ENCODE peak calls at places on chromosomes 3 and 15, in nine cellular contexts. E is uterus, L is neuronal stem cell, Q is GM23248, X is prostate gland, G is substantia nigra, D is A673, S is heart left ventricle, H is stomach. K is an unnamed sample.

GRCh38 chr3:185582236-185582635 is 3.9 kb upstream of the SENP2 start:
- DNase-seq in E (no peak), L (no peak), Q (no peak), X (no peak), G (no peak), D (no peak), S (no peak), H (no peak), K (no peak)

GRCh38 chr3:107251819-107252218 is 125.4 kb upstream of the CCDC54 start:
- DNase-seq in E (no peak), L (no peak), Q (no peak), X (no peak), G (no peak), D (no peak), S (no peak), H (no peak), K (no peak)

GRCh38 chr3:104080228-104080627 is 1286.5 kb upstream of the ALCAM start:
- DNase-seq in E (no peak), L (no peak), Q (no peak), X (no peak), G (no peak), D (no peak), S (no peak), H (no peak), K (no peak)

GRCh38 chr3:167394003-167394402 is 13.9 kb upstream of the ZBBX start:
- DNase-seq in E (no peak), L (no peak), Q (no peak), X (no peak), G (no peak), D (no peak), S (no peak), H (no peak), K (no peak)

GRCh38 chr3:45330500-45331295 is 57.7 kb upstream of the LARS2 start:
- DNase-seq in E (no peak), L (no peak), Q (no peak), X (no peak), G (no peak), D (no peak), S (no peak), H (no peak), K (no peak)

GRCh38 chr15:28273468-28273867 is 48.5 kb downstream of the HERC2 start:
- DNase-seq in E (no peak), L (peak), Q (no peak), X (no peak), G (peak), D (no peak), S (no peak), H (no peak), K (no peak)

GRCh38 chr3:112445839-112446238 is 53.4 kb downstream of the BTLA start:
- DNase-seq in E (no peak), L (no peak), Q (no peak), X (no peak), G (no peak), D (no peak), S (no peak), H (no peak), K (no peak)

GRCh38 chr15:71109130-71109529 is 6.1 kb upstream of the THSD4 start:
- DNase-seq in E (no peak), L (no peak), Q (peak), X (no peak), G (no peak), D (no peak), S (no peak), H (no peak), K (no peak)

GRCh38 chr15:52441846-52442245 is 86.8 kb downstream of the MYO5A start:
- DNase-seq in E (no peak), L (no peak), Q (peak), X (no peak), G (no peak), D (no peak), S (no peak), H (no peak), K (no peak)

GRCh38 chr3:148591525-148591924 is 106.2 kb upstream of the AGTR1 start:
- DNase-seq in E (no peak), L (no peak), Q (no peak), X (no peak), G (no peak), D (no peak), S (no peak), H (no peak), K (no peak)
- H3K27ac ChIP-seq in E (no peak), L (no peak), Q (no peak), X (no peak), G (no peak), D (no peak), S (no peak), H (no peak), K (no peak)

GRCh38 chr3:62888778-62889177 is 13.6 kb upstream of the CADPS start:
- DNase-seq in E (no peak), L (no peak), Q (no peak), X (no peak), G (no peak), D (no peak), S (no peak), H (no peak), K (no peak)

GRCh38 chr3:62888180-62888579 is 13.0 kb upstream of the CADPS start:
- DNase-seq in E (no peak), L (no peak), Q (no peak), X (no peak), G (no peak), D (no peak), S (no peak), H (no peak), K (no peak)

GRCh38 chr3:62892951-62893350 is 17.7 kb upstream of the CADPS start:
- DNase-seq in E (no peak), L (no peak), Q (no peak), X (no peak), G (no peak), D (no peak), S (no peak), H (no peak), K (no peak)

GRCh38 chr3:62892045-62892444 is 16.8 kb upstream of the CADPS start:
- DNase-seq in E (no peak), L (no peak), Q (no peak), X (no peak), G (no peak), D (no peak), S (no peak), H (no peak), K (no peak)
- H3K27ac ChIP-seq in E (no peak), L (no peak), Q (no peak), X (no peak), G (no peak), D (no peak), S (no peak), H (no peak), K (no peak)

GRCh38 chr3:194364652-194365434 is 4.7 kb downstream of the LRRC15 start:
- DNase-seq in E (no peak), L (no peak), Q (peak), X (no peak), G (peak), D (peak), S (no peak), H (no peak), K (no peak)
- H3K27ac ChIP-seq in E (no peak), L (no peak), Q (peak), X (no peak), G (no peak), D (no peak), S (no peak), H (no peak), K (no peak)

GRCh38 chr3:149536429-149536828 is 61.9 kb downstream of the TM4SF4 start:
- DNase-seq in E (peak), L (peak), Q (peak), X (no peak), G (peak), D (no peak), S (peak), H (no peak), K (peak)

GRCh38 chr3:149542375-149543312 is 68.1 kb downstream of the TM4SF4 start:
- DNase-seq in E (no peak), L (no peak), Q (peak), X (no peak), G (no peak), D (peak), S (no peak), H (no peak), K (no peak)

GRCh38 chr3:149539491-149539890 is 65.0 kb downstream of the TM4SF4 start:
- DNase-seq in E (no peak), L (no peak), Q (no peak), X (no peak), G (no peak), D (no peak), S (no peak), H (no peak), K (no peak)

GRCh38 chr3:149538371-149538770 is 63.9 kb downstream of the TM4SF4 start:
- DNase-seq in E (no peak), L (no peak), Q (no peak), X (no peak), G (no peak), D (no peak), S (no peak), H (no peak), K (no peak)

GRCh38 chr3:149541091-149541491 is 66.6 kb downstream of the TM4SF4 start:
- DNase-seq in E (no peak), L (no peak), Q (peak), X (no peak), G (no peak), D (no peak), S (no peak), H (no peak), K (no peak)
- H3K27ac ChIP-seq in E (no peak), L (no peak), Q (peak), X (no peak), G (no peak), D (no peak), S (peak), H (no peak), K (peak)

GRCh38 chr3:25471081-25471768 is 43.2 kb downstream of the RARB start:
- DNase-seq in E (no peak), L (no peak), Q (no peak), X (no peak), G (no peak), D (peak), S (peak), H (no peak), K (no peak)

GRCh38 chr3:25472153-25472552 is 44.1 kb downstream of the RARB start:
- DNase-seq in E (no peak), L (no peak), Q (no peak), X (no peak), G (no peak), D (no peak), S (no peak), H (no peak), K (no peak)

GRCh38 chr3:25468866-25469319 is 40.8 kb downstream of the RARB start:
- DNase-seq in E (peak), L (no peak), Q (peak), X (peak), G (no peak), D (no peak), S (peak), H (no peak), K (peak)

GRCh38 chr3:25472747-25473146 is 44.7 kb downstream of the RARB start:
- DNase-seq in E (no peak), L (no peak), Q (no peak), X (no peak), G (no peak), D (peak), S (no peak), H (no peak), K (no peak)

DNA sequence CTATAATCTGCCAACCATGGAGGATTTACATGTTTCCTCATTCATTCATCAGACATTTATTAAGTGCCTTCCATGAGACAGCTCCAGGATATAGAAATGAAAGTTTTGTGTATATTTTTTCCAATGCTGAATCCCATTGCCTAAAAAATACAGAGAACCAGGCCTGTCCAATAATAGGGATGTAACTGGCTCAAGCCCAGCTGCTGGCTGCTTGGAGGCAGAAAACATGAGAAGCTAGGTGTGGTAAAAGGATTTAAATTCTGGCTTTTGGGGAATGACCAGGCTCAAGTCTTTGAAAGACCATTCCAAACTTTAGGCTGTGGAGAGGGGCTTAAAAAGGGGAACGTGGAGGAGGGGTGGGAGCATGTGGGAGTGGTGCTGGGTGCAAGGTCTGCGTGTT is 41.5 kb downstream of the RARB start:
- DNase-seq in E (peak), L (no peak), Q (no peak), X (no peak), G (no peak), D (no peak), S (peak), H (no peak), K (peak)
- H3K27ac ChIP-seq in E (no peak), L (no peak), Q (no peak), X (peak), G (no peak), D (no peak), S (peak), H (no peak), K (peak)

GRCh38 chr15:62786123-62786825 is 256.3 kb upstream of the TPM1 start:
- DNase-seq in E (no peak), L (no peak), Q (no peak), X (no peak), G (no peak), D (no peak), S (no peak), H (no peak), K (no peak)

GRCh38 chr15:62783303-62783957 is 259.1 kb upstream of the TPM1 start:
- DNase-seq in E (no peak), L (no peak), Q (peak), X (no peak), G (no peak), D (no peak), S (no peak), H (no peak), K (no peak)

GRCh38 chr15:62782100-62782791 is 260.3 kb upstream of the TPM1 start:
- DNase-seq in E (peak), L (peak), Q (peak), X (peak), G (peak), D (peak), S (peak), H (peak), K (peak)

GRCh38 chr15:62781081-62781497 is 261.5 kb upstream of the TPM1 start:
- DNase-seq in E (no peak), L (no peak), Q (no peak), X (no peak), G (no peak), D (no peak), S (peak), H (no peak), K (no peak)

DNA sequence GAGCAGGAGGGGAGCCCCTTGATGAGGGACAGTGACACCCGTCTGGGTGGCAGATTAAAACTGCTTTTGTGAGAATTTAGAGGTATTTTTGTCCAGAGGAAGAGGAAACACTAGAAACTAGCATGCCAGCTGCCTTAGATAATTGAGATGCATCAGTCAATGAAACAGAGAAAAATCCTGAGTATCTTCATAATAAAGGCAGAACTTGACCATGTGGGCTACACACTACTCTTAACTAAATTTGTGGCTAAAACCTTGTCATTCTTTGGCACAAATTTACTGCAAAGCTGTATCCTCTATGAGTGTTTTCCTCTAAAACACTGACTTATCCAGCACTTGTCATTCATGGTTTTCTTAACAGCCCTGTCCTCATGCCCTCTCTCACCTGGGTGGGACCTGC is 259.7 kb upstream of the TPM1 start:
- DNase-seq in E (no peak), L (no peak), Q (peak), X (no peak), G (no peak), D (no peak), S (no peak), H (no peak), K (no peak)
- H3K27ac ChIP-seq in E (no peak), L (no peak), Q (no peak), X (no peak), G (no peak), D (no peak), S (peak), H (peak), K (peak)

DNA sequence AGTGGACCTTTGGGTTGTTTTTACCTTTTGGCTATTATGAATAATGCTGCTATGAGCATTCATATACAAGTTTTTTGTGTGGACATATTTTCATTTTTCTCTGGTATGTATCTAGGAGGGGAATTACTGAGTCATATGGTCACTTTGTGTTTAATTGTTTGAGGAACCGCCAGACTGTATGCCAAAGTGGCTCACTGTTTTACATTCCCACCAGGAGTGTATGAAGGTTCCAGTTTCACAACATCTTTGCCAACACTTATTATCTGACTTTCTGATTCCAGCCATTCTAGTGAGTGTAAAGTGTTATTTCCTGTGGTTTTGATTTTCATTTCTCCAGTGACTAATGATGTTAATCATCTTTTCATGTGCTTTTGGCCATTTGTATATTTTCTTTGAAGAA is 51.8 kb downstream of the CMTM7 start:
- DNase-seq in E (no peak), L (no peak), Q (peak), X (no peak), G (no peak), D (no peak), S (no peak), H (no peak), K (no peak)
- H3K27ac ChIP-seq in E (no peak), L (no peak), Q (peak), X (no peak), G (no peak), D (no peak), S (no peak), H (no peak), K (no peak)

GRCh38 chr15:81242778-81243177 is 46.1 kb downstream of the IL16 start:
- DNase-seq in E (no peak), L (no peak), Q (no peak), X (no peak), G (no peak), D (no peak), S (no peak), H (no peak), K (no peak)
- H3K27ac ChIP-seq in E (no peak), L (no peak), Q (no peak), X (no peak), G (no peak), D (no peak), S (no peak), H (no peak), K (no peak)

GRCh38 chr3:170869645-170870593 is at the start of gene RPL22L1:
- DNase-seq in E (peak), L (peak), Q (peak), X (peak), G (no peak), D (peak), S (peak), H (peak), K (peak)

GRCh38 chr3:170869240-170869592 is 779 bp downstream of the RPL22L1 start:
- DNase-seq in E (no peak), L (no peak), Q (no peak), X (no peak), G (no peak), D (peak), S (no peak), H (no peak), K (no peak)

GRCh38 chr3:170867143-170867542 is 2.9 kb downstream of the RPL22L1 start:
- DNase-seq in E (no peak), L (no peak), Q (peak), X (no peak), G (no peak), D (no peak), S (no peak), H (no peak), K (no peak)

GRCh38 chr3:170867552-170867951 is 2.4 kb downstream of the RPL22L1 start:
- DNase-seq in E (no peak), L (no peak), Q (no peak), X (peak), G (no peak), D (no peak), S (no peak), H (no peak), K (no peak)

DNA sequence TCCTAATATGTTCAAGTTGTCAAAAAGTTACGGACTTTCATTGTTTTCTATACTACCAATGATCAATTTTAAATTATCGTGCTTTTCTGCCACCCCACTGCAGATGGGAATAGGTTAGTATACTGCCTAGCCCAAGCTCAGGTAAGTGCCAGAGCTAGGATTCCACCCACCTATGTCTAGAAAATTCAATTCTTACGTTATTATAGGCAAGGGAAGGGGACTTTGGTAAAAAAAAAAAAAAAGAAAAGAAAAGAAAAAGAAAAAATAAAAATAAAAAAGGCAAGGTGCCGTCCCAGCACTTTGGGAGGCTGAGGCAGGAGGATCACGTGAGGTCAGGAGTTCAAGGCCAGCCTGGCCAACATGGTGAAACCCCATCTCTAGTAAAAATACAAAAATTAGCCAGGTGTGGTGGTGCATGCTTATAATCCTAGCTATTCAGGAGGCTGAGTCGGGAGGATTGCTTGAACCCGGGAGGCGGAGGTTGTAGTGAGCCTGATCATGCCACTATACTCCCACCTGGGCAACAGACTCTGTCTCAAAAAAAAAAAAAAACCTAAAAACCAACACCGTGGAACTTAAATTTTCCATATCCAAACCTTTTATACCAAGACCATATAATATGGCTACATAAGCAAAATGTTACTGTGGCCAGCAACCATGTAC is 1.3 kb downstream of the RPL22L1 start:
- DNase-seq in E (no peak), L (no peak), Q (peak), X (no peak), G (no peak), D (no peak), S (no peak), H (no peak), K (no peak)
- H3K27ac ChIP-seq in E (peak), L (no peak), Q (peak), X (no peak), G (peak), D (peak), S (no peak), H (no peak), K (peak)

DNA sequence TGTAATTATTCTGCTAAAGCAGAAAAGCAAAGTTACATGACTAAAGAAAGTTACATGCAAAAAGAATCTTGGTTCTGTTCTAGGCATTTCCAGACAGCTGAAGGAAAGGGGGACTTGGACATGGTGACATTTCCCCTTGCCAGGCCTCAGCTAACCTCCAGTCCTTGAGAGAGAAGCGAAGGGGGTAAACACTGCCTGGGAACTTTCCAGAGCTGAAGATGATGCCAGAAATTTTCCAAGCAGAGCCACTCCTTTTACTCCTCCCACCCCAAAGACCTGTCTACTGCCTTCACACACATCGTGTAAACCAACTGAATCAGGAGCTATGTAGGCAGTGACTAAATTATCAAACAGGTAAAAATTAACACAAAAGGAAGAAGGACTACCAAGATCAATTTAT is 5.4 kb downstream of the MEX3B start:
- DNase-seq in E (no peak), L (no peak), Q (no peak), X (no peak), G (no peak), D (no peak), S (no peak), H (no peak), K (no peak)
- H3K27ac ChIP-seq in E (no peak), L (no peak), Q (no peak), X (no peak), G (no peak), D (no peak), S (no peak), H (no peak), K (no peak)

K was measured in tibial artery.